ENCODE peak calls at places on chromosomes 6 and 20, in four cellular contexts. H is IMR-90, Z is esophagus squamous epithelium, B is K562. O is an unnamed sample.

GRCh38 chr6:170087946-170088348 is 202.9 kb downstream of the DLL1 start:
- DNase-seq in H (no peak), Z (no peak), B (no peak), O (peak)

GRCh38 chr20:37522258-37523011 is 1.4 kb downstream of the NNAT start:
- DNase-seq in H (peak), Z (no peak), B (no peak), O (no peak)

GRCh38 chr6:89475106-89475505 is 42.2 kb downstream of the ANKRD6 start:
- DNase-seq in H (no peak), Z (no peak), B (no peak), O (no peak)

GRCh38 chr6:108117427-108118358 is 43.2 kb upstream of the OSTM1 start:
- DNase-seq in H (peak), Z (no peak), B (no peak), O (peak)

GRCh38 chr6:44067760-44068139 is 59.5 kb downstream of the MRPL14 start:
- DNase-seq in H (peak), Z (no peak), B (no peak), O (no peak)

GRCh38 chr6:112770341-112770740 is 423.2 kb downstream of the RFPL4B start:
- DNase-seq in H (no peak), Z (no peak), B (no peak), O (no peak)

GRCh38 chr6:46022110-46022948 is 6.7 kb upstream of the CLIC5 start:
- DNase-seq in H (no peak), Z (no peak), B (no peak), O (no peak)

GRCh38 chr6:89989742-89990141 is 95.5 kb downstream of the GJA10 start:
- DNase-seq in H (peak), Z (no peak), B (no peak), O (no peak)

GRCh38 chr6:121847806-121848522 is 412.5 kb downstream of the GJA1 start:
- DNase-seq in H (no peak), Z (no peak), B (no peak), O (no peak)

GRCh38 chr6:34324738-34325444 is 67.6 kb downstream of the NUDT3 start:
- DNase-seq in H (peak), Z (no peak), B (peak), O (peak)

GRCh38 chr20:34105978-34106675 is 5.9 kb downstream of the EIF2S2 start:
- DNase-seq in H (no peak), Z (no peak), B (no peak), O (no peak)

GRCh38 chr20:34110025-34111013 is 1.7 kb downstream of the EIF2S2 start:
- DNase-seq in H (peak), Z (no peak), B (no peak), O (no peak)

GRCh38 chr20:34109442-34109841 is 2.6 kb downstream of the EIF2S2 start:
- DNase-seq in H (no peak), Z (no peak), B (no peak), O (no peak)

GRCh38 chr20:34111057-34111711 is 859 bp downstream of the EIF2S2 start:
- DNase-seq in H (peak), Z (no peak), B (no peak), O (no peak)

GRCh38 chr20:34108616-34109174 is 3.3 kb downstream of the EIF2S2 start:
- DNase-seq in H (no peak), Z (no peak), B (no peak), O (no peak)
- H3K4me3 ChIP-seq in H (no peak), Z (no peak), B (no peak), O (no peak)

GRCh38 chr20:49188101-49188784 is at the start of gene STAU1:
- DNase-seq in H (peak), Z (peak), B (peak), O (peak)
- TF ChIP-seq POLR2A in H (peak), Z (peak), B (peak), O (peak)

GRCh38 chr6:3457710-3458605 is 1.1 kb upstream of the SLC22A23 start:
- DNase-seq in H (no peak), Z (no peak), B (peak), O (peak)

GRCh38 chr6:3458706-3459421 is 2.0 kb upstream of the SLC22A23 start:
- DNase-seq in H (no peak), Z (no peak), B (no peak), O (no peak)

GRCh38 chr6:3455490-3456394 is 1.1 kb downstream of the SLC22A23 start:
- DNase-seq in H (no peak), Z (no peak), B (peak), O (peak)

GRCh38 chr6:3456395-3456767 is 469 bp downstream of the SLC22A23 start:
- DNase-seq in H (no peak), Z (no peak), B (peak), O (no peak)

GRCh38 chr6:3456794-3457709 is at the start of gene SLC22A23:
- DNase-seq in H (no peak), Z (no peak), B (peak), O (peak)
- H3K27ac ChIP-seq in H (no peak), Z (peak), B (no peak), O (peak)

DNA sequence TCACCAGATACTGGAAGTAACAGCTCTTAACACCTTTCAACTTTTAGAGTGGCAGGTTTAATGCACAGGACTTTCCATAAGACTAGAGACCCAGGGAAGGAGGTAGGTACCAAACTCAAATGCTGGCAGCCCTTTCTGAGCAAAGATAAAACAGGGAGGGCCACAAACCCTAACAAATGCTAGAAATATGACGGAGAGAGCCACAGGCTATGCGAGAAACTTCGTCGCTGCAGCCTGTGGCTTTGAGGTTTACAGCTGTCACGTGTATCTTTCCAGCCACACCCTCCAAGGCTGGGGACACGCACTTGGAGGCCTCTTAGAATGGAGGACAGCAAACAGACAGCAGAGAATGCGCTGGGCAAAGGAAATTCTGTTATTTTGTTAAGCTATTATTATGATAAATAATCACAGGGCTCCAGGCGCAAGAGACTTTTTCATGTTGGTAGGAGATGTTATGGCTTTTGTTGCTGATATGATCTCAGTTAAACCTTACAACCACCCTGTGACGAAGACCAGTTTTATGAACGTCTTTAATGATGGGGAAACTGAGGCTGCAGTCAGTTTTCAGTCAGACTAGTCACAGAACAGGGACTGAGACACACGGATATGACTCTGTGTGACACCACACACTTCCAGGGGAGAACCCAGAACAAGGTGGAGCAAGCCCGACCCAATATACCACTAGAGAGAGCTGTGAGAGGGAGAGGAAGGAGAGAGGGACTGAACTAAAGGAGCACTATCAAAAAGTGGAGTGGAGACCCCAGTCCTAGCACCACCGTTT is 2.0 kb downstream of the TRAM2 start:
- DNase-seq in H (no peak), Z (no peak), B (peak), O (no peak)
- H3K4me3 ChIP-seq in H (peak), Z (peak), B (peak), O (peak)

GRCh38 chr6:31397901-31398300 is 5.5 kb upstream of the MICA start:
- DNase-seq in H (no peak), Z (no peak), B (no peak), O (no peak)

GRCh38 chr6:31401403-31401802 is 2.0 kb upstream of the MICA start:
- DNase-seq in H (peak), Z (no peak), B (no peak), O (peak)

GRCh38 chr6:31402324-31403282 is 792 bp upstream of the MICA start:
- DNase-seq in H (no peak), Z (no peak), B (peak), O (no peak)

GRCh38 chr6:31400467-31401289 is 2.7 kb upstream of the MICA start:
- DNase-seq in H (peak), Z (no peak), B (peak), O (peak)

DNA sequence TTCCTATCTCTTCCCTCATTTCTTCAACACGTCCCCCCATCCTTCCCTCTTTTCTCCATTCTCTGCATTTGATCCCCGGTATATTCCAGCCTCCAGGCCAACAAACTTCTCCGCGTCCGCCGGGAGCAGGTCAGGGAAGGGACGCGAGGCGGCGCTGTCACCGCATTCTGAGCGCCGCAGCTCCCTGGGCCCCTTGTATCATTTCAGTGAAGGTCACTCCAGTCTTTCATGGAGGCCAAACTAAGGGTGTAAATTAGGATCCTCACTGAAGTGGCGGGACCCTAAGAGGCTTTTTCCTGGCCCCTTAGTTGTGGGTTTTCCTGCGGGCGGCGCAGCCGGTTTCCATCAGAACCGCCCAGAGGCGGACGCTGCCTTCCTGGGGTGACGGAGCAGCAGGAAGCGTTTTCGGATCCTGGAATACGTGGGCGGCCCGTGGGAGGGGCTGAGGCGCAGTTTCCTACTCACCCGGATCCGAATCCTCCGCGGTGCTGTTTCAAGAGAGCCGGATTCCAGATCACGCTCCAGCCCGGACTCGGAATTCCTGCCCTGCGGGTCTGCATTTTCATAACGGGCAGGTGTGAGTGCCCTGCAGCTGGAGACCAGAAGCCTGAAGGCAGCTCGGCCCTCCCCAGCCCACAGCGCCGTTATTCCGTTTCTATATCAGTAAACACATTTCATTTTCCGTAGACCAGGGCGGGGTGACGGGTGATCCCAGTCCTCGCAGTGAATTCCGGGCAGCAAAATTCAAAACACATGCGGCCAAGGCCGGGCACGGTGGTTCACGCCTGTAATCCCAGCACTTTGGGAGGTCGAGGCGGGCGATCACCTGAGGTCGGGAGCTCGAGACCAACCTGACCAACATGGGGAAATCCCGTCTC is 3.6 kb upstream of the MICA start:
- DNase-seq in H (peak), Z (peak), B (peak), O (peak)
- TF ChIP-seq POLR2A in H (peak), Z (peak), B (peak), O (peak)

GRCh38 chr6:129447166-129447565 is 262.8 kb downstream of the ARHGAP18 start:
- DNase-seq in H (no peak), Z (no peak), B (no peak), O (no peak)
- H3K27ac ChIP-seq in H (no peak), Z (no peak), B (no peak), O (no peak)

GRCh38 chr20:22402550-22402949 is 181.8 kb downstream of the FOXA2 start:
- DNase-seq in H (no peak), Z (no peak), B (peak), O (no peak)
- H3K4me3 ChIP-seq in H (no peak), Z (no peak), B (no peak), O (no peak)

O was measured in ovary.